ENCODE peak calls at places on chromosomes 3 and 15, in seven cellular contexts. M is neural progenitor cell; O is astrocyte; L is pancreas; N is GM13977; K is activated CD8-positive, alpha-beta T cell treated with anti-CD3 and anti-CD28 coated beads for 36 hours; D is spleen. Q is an unnamed sample.

GRCh38 chr3:186361612-186362408 is at the start of gene DGKG:
- DNase-seq in M (peak), O (no peak), L (peak), N (peak), K (peak), D (peak), Q (peak)

GRCh38 chr3:97882975-97883598 is 61.3 kb downstream of the CRYBG3 start:
- DNase-seq in M (no peak), O (peak), L (no peak), N (no peak), K (peak), D (no peak), Q (peak)

GRCh38 chr3:172313671-172314070 is 134.6 kb downstream of the GHSR start:
- DNase-seq in M (no peak), O (peak), L (no peak), N (no peak), K (no peak), D (no peak), Q (no peak)

GRCh38 chr15:60721706-60722105 is 242.8 kb upstream of the ICE2 start:
- DNase-seq in M (no peak), O (peak), L (no peak), N (no peak), K (peak), D (no peak), Q (no peak)

GRCh38 chr15:52076889-52077781 is 35.4 kb downstream of the BCL2L10 start:
- DNase-seq in M (no peak), O (peak), L (no peak), N (no peak), K (no peak), D (no peak), Q (no peak)

GRCh38 chr3:101351834-101352233 is 31.5 kb upstream of the IMPG2 start:
- DNase-seq in M (no peak), O (no peak), L (no peak), N (no peak), K (peak), D (no peak), Q (no peak)

GRCh38 chr3:17175187-17175839 is 290.6 kb downstream of the PLCL2 start:
- DNase-seq in M (no peak), O (peak), L (no peak), N (no peak), K (no peak), D (no peak), Q (no peak)

GRCh38 chr3:149512073-149512782 is 37.7 kb downstream of the TM4SF4 start:
- DNase-seq in M (peak), O (peak), L (peak), N (peak), K (peak), D (peak), Q (peak)

GRCh38 chr3:42043116-42043796 is 47.9 kb upstream of the TRAK1 start:
- DNase-seq in M (peak), O (peak), L (no peak), N (no peak), K (no peak), D (no peak), Q (no peak)

GRCh38 chr3:5214352-5214751 is 26.8 kb downstream of the EDEM1 start:
- DNase-seq in M (no peak), O (no peak), L (no peak), N (no peak), K (no peak), D (no peak), Q (no peak)

GRCh38 chr3:194623449-194624290 is 9.5 kb downstream of the TMEM44 start:
- DNase-seq in M (no peak), O (no peak), L (no peak), N (no peak), K (no peak), D (peak), Q (no peak)

GRCh38 chr15:47565986-47566385 is 151.3 kb upstream of the SEMA6D start:
- DNase-seq in M (no peak), O (no peak), L (no peak), N (no peak), K (no peak), D (no peak), Q (no peak)

GRCh38 chr15:70160267-70160666 is 62.5 kb upstream of the TLE3 start:
- DNase-seq in M (no peak), O (no peak), L (no peak), N (no peak), K (no peak), D (no peak), Q (no peak)

GRCh38 chr3:194322701-194323174 is 28.4 kb downstream of the CPN2 start:
- DNase-seq in M (no peak), O (peak), L (no peak), N (peak), K (peak), D (no peak), Q (no peak)

GRCh38 chr3:104126463-104126862 is 1240.2 kb upstream of the ALCAM start:
- DNase-seq in M (no peak), O (no peak), L (no peak), N (no peak), K (no peak), D (no peak), Q (no peak)

GRCh38 chr3:129603561-129603942 is 2.9 kb downstream of the PLXND1 start:
- DNase-seq in M (no peak), O (no peak), L (no peak), N (no peak), K (no peak), D (no peak), Q (peak)

GRCh38 chr15:25095179-25095578 is 140.4 kb downstream of the SNRPN start:
- DNase-seq in M (no peak), O (no peak), L (no peak), N (no peak), K (no peak), D (no peak), Q (no peak)

GRCh38 chr3:35012210-35012609 is 627.1 kb upstream of the ARPP21 start:
- DNase-seq in M (no peak), O (no peak), L (no peak), N (no peak), K (no peak), D (no peak), Q (no peak)

GRCh38 chr15:70036585-70037343 is 61.0 kb downstream of the TLE3 start:
- DNase-seq in M (no peak), O (no peak), L (peak), N (peak), K (no peak), D (peak), Q (no peak)

GRCh38 chr3:122563717-122564025 is 429 bp downstream of the PARP9 start:
- DNase-seq in M (no peak), O (no peak), L (no peak), N (no peak), K (no peak), D (no peak), Q (no peak)

GRCh38 chr3:196399485-196399945 is 32.7 kb downstream of the UBXN7 start:
- DNase-seq in M (no peak), O (peak), L (no peak), N (no peak), K (no peak), D (no peak), Q (no peak)

GRCh38 chr15:96058103-96058851 is 272.2 kb upstream of the NR2F2 start:
- DNase-seq in M (no peak), O (no peak), L (no peak), N (peak), K (no peak), D (no peak), Q (no peak)

GRCh38 chr3:122063908-122064307 is 8.7 kb downstream of the CD86 start:
- DNase-seq in M (no peak), O (no peak), L (no peak), N (no peak), K (no peak), D (no peak), Q (no peak)

GRCh38 chr3:131356006-131356405 is 25.6 kb upstream of the NUDT16 start:
- DNase-seq in M (no peak), O (no peak), L (no peak), N (no peak), K (no peak), D (no peak), Q (no peak)

GRCh38 chr15:59371458-59372351 is 966 bp downstream of the MYO1E start:
- DNase-seq in M (peak), O (no peak), L (peak), N (peak), K (peak), D (peak), Q (peak)

GRCh38 chr3:73473578-73474448 is 150.9 kb downstream of the PDZRN3 start:
- DNase-seq in M (no peak), O (no peak), L (no peak), N (no peak), K (no peak), D (no peak), Q (no peak)

GRCh38 chr3:46713048-46713897 is 4.4 kb downstream of the PRSS50 start:
- DNase-seq in M (no peak), O (no peak), L (peak), N (no peak), K (no peak), D (peak), Q (no peak)

GRCh38 chr3:16233806-16234205 is 30.9 kb downstream of the DPH3 start:
- DNase-seq in M (no peak), O (no peak), L (no peak), N (no peak), K (no peak), D (no peak), Q (no peak)

GRCh38 chr3:170225166-170225565 is 2.9 kb downstream of the PRKCI start:
- DNase-seq in M (no peak), O (no peak), L (no peak), N (no peak), K (no peak), D (no peak), Q (no peak)

GRCh38 chr3:7518471-7518870 is 657.6 kb downstream of the GRM7 start:
- DNase-seq in M (no peak), O (no peak), L (no peak), N (no peak), K (no peak), D (no peak), Q (peak)

DNA sequence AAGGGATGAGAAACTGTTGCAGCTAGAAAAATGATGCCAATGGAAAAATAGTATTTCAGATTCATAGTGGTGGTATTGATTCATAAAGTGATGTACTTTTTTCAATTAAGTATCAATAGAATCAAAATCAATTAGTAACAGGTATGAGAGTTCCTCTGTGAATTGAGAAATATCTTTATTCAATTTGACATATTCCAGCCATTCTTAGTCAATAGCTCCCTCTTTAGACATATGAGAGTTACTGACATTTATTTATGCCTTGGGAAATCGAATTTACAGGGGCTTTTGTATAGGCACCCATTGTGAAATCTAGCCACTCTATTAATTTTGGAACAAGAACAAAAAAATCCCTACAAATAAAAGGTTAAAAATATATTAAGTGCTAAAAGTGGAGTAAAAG is 386.9 kb upstream of the CNTN3 start:
- DNase-seq in M (no peak), O (no peak), L (no peak), N (no peak), K (no peak), D (no peak), Q (peak)
- TF ChIP-seq CTCF in M (peak), O (no peak), L (no peak), N (peak), K (peak), D (no peak), Q (peak)

DNA sequence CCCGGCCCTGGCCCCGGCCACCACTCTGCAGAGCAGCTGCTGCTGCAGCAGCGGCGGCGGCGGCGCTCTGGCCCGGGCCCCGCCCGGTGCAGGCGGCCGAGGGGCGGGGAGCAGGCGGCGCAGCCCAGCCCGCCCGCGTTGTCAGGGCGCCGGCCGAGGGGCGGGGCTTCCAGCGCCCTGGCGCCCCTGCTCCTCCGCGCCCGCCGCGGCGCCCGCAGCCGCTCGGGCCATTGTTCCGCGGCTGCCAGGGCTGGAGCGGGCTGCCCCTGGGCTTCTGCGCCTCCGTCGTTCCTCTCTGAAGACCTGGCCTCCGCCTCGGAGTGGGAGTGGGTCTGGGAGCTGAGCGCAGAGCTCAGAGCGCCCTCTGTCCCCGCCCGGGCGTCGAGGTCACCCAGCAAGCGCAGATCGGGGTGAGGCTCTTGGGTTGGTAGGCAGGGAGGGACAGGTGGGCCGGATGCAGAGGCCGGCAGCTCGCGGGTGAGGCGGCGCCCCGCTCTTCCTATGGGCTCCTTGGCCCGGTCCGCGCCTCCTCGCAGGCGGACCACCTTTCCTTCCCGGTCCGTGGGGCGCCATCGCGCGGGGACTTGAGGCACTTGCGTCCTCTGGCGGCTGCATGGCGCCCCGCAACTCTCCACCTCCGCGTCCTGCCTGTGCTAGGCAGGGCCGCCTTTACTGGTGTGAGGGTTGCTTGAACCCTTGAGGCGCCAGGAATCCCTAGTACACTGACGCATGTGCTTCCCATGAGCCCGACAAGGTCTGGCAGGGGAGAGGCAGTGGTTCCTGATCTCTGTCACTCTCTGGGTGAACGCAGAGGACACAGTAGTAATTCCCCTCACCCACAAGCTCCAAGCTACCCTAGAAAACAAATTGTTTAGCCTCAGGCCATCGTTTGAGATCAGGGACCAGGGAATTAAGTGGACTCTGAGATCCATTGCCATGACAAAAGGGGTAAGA is at the start of gene LPCAT4:
- DNase-seq in M (peak), O (peak), L (peak), N (peak), K (peak), D (peak), Q (peak)
- TF ChIP-seq CTCF in M (peak), O (peak), L (peak), N (peak), K (peak), D (peak), Q (peak)

GRCh38 chr15:100919481-100920405 is 586 bp downstream of the LRRK1 start:
- DNase-seq in M (peak), O (peak), L (peak), N (peak), K (peak), D (peak), Q (peak)
- TF ChIP-seq CTCF in M (no peak), O (no peak), L (no peak), N (peak), K (no peak), D (no peak), Q (no peak)

DNA sequence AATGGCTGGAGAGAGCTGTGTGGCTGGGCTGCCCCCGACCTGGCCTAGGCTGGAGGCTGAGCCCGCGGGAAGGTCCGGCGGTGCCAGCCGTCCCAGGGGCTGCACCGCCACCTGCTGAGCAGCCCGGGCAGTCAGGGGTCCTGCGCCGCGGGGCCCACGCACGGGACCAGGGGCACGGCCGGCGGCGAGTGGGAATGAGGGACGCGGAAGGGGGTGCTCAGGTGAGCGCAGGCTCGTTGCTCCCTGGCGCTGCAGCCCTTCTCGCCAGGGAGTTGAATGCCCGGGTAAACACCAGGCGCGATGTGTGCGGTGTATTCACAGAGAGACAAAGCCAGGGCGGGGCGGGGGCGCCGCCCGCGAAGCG is 666 bp upstream of the SEMA3F start:
- DNase-seq in M (no peak), O (no peak), L (no peak), N (peak), K (no peak), D (no peak), Q (no peak)
- TF ChIP-seq CTCF in M (peak), O (no peak), L (no peak), N (peak), K (peak), D (peak), Q (peak)

DNA sequence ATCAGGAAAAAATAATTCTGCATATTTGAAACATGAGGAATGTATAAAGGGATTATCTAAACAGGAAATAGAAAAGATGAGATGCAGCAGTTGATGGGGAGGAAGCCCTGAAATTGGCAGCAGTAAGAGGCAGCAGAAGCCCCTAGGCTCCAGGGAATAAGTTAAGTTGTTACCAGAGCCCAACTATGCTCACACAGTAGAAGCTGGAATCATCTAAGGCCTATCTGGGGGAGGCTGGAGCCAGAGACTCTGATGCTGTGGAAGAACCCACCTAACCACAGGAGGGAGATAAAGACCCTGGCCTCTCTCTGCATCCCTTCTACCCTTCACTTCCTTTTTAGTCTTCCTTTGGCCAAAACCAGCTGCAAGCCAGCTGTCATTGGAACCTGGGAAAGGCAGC is 519.7 kb downstream of the DIPK2A start:
- DNase-seq in M (peak), O (no peak), L (no peak), N (no peak), K (no peak), D (no peak), Q (peak)
- TF ChIP-seq CTCF in M (peak), O (no peak), L (no peak), N (no peak), K (no peak), D (no peak), Q (peak)

GRCh38 chr3:30775070-30775469 is 119.4 kb downstream of the GADL1 start:
- DNase-seq in M (no peak), O (peak), L (no peak), N (no peak), K (no peak), D (no peak), Q (peak)

GRCh38 chr3:30777426-30777825 is 117.0 kb downstream of the GADL1 start:
- DNase-seq in M (no peak), O (no peak), L (no peak), N (no peak), K (no peak), D (no peak), Q (no peak)

GRCh38 chr3:30776186-30776815 is 118.2 kb downstream of the GADL1 start:
- DNase-seq in M (no peak), O (no peak), L (no peak), N (no peak), K (no peak), D (no peak), Q (no peak)

GRCh38 chr3:30778923-30779322 is 115.5 kb downstream of the GADL1 start:
- DNase-seq in M (no peak), O (no peak), L (no peak), N (no peak), K (no peak), D (no peak), Q (no peak)

DNA sequence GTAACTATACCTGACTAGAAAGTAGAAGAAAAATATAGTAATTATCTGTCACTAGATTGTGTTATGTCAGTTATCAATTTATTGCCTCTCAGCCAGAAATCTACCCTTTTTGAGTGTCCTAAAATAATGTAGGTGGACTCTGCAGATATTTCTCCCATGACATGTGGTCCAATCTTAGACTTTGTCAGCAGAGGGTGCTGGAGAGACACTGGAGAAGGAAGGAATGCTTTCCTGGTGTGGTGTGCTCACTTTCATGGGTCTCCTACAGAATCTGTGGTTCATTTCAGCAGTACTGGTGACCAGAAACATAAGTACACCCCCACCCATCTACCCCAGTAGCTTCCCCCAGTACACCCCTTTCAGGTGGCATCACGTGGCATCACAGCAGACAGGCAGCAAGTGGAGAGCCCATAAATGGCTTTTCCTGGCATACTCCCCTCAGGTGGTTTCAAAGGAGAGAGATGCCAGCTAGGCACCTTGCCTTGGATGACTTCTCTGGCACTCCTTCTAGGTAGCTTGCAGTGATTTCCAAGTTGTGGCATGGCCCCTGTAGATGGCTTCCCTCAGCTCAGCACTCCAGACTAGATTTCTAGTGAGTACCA is 114.7 kb downstream of the GADL1 start:
- DNase-seq in M (peak), O (no peak), L (no peak), N (peak), K (peak), D (no peak), Q (peak)
- TF ChIP-seq CTCF in M (peak), O (peak), L (no peak), N (peak), K (peak), D (peak), Q (peak)

GRCh38 chr3:116863842-116864626 is 154.5 kb downstream of the TUSC7 start:
- DNase-seq in M (peak), O (peak), L (no peak), N (no peak), K (no peak), D (no peak), Q (peak)
- TF ChIP-seq CTCF in M (peak), O (peak), L (no peak), N (peak), K (no peak), D (peak), Q (peak)

GRCh38 chr3:52682016-52682415 is 3.7 kb downstream of the PBRM1 start:
- DNase-seq in M (peak), O (peak), L (no peak), N (no peak), K (peak), D (no peak), Q (no peak)
- TF ChIP-seq CTCF in M (no peak), O (peak), L (no peak), N (peak), K (no peak), D (no peak), Q (peak)